ENCODE peak calls at places on chromosomes 12 and 14, in four cellular contexts. L, O, M and G are unnamed samples.

GRCh38 chr12:27002141-27002540 is 12.0 kb downstream of the TM7SF3 start:
- DNase-seq in L (no peak), O (no peak), M (no peak), G (no peak)

GRCh38 chr12:96193725-96194571 is at the start of gene ELK3:
- DNase-seq in L (peak; percentile 77), O (peak; percentile 71), M (peak; percentile 70), G (no peak)

GRCh38 chr12:102917026-102917787 is at the start of gene PAH:
- DNase-seq in L (no peak), O (peak; percentile 50), M (no peak), G (no peak)

GRCh38 chr14:21675566-21675965 is 1.9 kb upstream of the OR4E1 start:
- DNase-seq in L (no peak), O (no peak), M (no peak), G (no peak)

GRCh38 chr12:29799591-29799990 is 15.8 kb upstream of the TMTC1 start:
- DNase-seq in L (no peak), O (no peak), M (peak; percentile 31), G (no peak)

GRCh38 chr12:57522887-57523705 is 472 bp downstream of the MBD6 start:
- DNase-seq in L (peak; percentile 23), O (no peak), M (peak; percentile 54), G (no peak)

GRCh38 chr14:22002860-22003284 is 329.3 kb upstream of the OR4E1 start:
- DNase-seq in L (no peak), O (peak; percentile 79), M (no peak), G (no peak)

GRCh38 chr12:69685810-69686209 is 13.3 kb downstream of the BEST3 start:
- DNase-seq in L (peak; percentile 95), O (no peak), M (peak; percentile 70), G (peak; percentile 15)

GRCh38 chr14:55221968-55222367 is 30.6 kb upstream of the DLGAP5 start:
- DNase-seq in L (peak; percentile 60), O (no peak), M (no peak), G (no peak)

GRCh38 chr14:55153951-55154350 is 24.9 kb downstream of the LGALS3 start:
- DNase-seq in L (no peak), O (no peak), M (no peak), G (no peak)

GRCh38 chr14:22850944-22851790 is 14.8 kb downstream of the MMP14 start:
- DNase-seq in L (peak; percentile 99), O (no peak), M (peak; percentile 98), G (peak; percentile 78)

GRCh38 chr12:12442548-12443071 is 85.7 kb downstream of the BORCS5 start:
- DNase-seq in L (peak; percentile 54), O (no peak), M (peak; percentile 80), G (peak; percentile 54)

GRCh38 chr12:27388650-27389049 is 56.0 kb downstream of the BMAL2 start:
- DNase-seq in L (no peak), O (no peak), M (no peak), G (no peak)

GRCh38 chr12:8593246-8593645 is 19.4 kb downstream of the AICDA start:
- DNase-seq in L (no peak), O (no peak), M (no peak), G (no peak)

GRCh38 chr14:41830679-41831078 is 224.0 kb downstream of the LRFN5 start:
- DNase-seq in L (peak; percentile 60), O (no peak), M (peak; percentile 22), G (no peak)

GRCh38 chr14:61719344-61720301 is 24.3 kb downstream of the HIF1A start:
- DNase-seq in L (no peak), O (no peak), M (no peak), G (no peak)

GRCh38 chr14:58796636-58797429 is 159.1 kb downstream of the DACT1 start:
- DNase-seq in L (peak; percentile 30), O (peak; percentile 28), M (no peak), G (no peak)

GRCh38 chr14:44954750-44955149 is 7.0 kb downstream of the KLHL28 start:
- DNase-seq in L (no peak), O (no peak), M (no peak), G (no peak)
- H3K79me2 ChIP-seq in L (peaks cover 80% of the 10 kb centered on the region), O (peaks cover 88% of the 10 kb centered on the region), M (peaks cover 49% of the 10 kb centered on the region), G (peaks cover 50% of the 10 kb centered on the region)

GRCh38 chr12:53803703-53804102 is 51.9 kb upstream of the CISTR start:
- DNase-seq in L (no peak), O (no peak), M (no peak), G (no peak)
- H3K9me3 ChIP-seq in L (no peaks in the 10 kb centered on the region), O (no peaks in the 10 kb centered on the region), M (no peaks in the 10 kb centered on the region), G (no peaks in the 10 kb centered on the region)

DNA sequence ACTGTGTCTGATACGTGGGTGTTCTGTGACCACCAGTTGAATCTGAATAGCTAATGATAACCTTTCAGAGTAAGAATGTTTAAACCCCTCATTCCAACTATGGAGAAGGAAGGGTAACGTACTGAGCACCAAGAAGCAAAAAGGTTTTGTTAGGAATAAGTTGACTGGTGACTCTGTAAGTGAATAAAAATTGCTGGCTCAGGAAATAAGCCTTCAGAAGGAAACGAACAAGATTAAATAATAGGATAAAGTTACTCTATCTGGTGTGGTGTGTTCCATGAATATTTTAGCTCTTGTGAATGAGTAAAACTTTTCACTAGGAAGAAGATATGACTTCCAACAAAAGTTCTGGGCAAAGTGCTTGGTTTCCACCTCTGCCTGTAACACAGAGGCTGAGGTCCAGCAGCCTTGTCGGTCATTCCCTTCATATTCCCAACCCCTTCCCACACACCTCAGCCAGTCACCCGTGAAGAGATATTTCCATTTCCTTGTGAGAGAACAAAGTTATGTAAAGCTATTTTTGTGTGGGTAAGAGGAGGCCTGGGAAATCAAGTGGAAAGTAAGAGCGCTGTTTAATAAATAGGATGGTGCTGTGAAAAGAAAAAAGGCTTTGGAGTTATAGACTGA is 47.1 kb downstream of the ARF6 start:
- DNase-seq in L (no peak), O (no peak), M (peak; percentile 57), G (no peak)
- H3K4me3 ChIP-seq in L (no peak overlapping the region), O (no peak overlapping the region), M (no peak overlapping the region), G (no peak overlapping the region)

GRCh38 chr12:51960488-51960887 is 9.0 kb downstream of the ACVR1B start:
- DNase-seq in L (no peak), O (no peak), M (no peak), G (no peak)
- H3K79me2 ChIP-seq in L (peaks cover 80% of the 10 kb centered on the region), O (peaks cover 98% of the 10 kb centered on the region), M (peaks cover 10% of the 10 kb centered on the region), G (peaks cover 70% of the 10 kb centered on the region)

DNA sequence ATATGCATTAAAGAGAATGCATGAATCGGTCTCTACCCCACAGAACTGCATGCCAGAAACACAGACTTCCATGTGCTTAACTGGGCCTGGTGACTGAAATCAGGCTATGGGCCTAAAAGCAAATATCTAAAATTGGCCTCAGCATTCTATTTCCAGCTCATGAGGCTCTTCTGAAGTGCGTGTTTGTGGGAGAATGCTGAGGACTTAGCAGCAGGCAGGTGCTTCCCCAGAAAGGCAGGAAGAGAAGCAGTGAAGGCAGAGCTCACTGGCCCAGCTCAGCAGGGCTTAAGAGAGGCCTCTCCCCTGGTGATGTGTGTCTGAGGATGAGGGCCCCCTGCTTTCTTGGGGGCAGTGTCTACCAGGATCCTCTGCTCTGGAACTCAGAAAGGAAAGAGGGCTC is 48.6 kb downstream of the ADGRD1 start:
- DNase-seq in L (no peak), O (no peak), M (no peak), G (no peak)
- H3K9me3 ChIP-seq in L (peaks cover 27% of the 10 kb centered on the region), O (no peaks in the 10 kb centered on the region), M (no peaks in the 10 kb centered on the region), G (no peaks in the 10 kb centered on the region)

DNA sequence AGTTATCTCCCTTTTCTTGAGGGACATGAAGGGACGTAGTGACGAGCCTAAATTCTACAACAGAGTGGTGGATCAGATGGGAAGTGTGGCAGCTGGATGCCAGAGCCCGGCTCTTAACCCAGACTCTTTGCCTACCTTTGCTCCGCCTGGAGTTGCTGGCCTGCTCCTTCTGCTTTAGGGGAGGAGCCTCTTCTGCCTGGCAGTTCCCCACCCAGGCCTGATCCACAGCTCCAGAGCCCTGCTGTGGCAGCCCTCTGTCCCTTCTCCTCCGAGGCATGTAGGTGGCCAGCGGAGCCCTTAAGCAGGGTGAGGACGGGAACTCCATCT is 2.3 kb upstream of the PRPH start:
- DNase-seq in L (no peak), O (no peak), M (no peak), G (no peak)
- H3K4me3 ChIP-seq in L (no peak overlapping the region), O (no peak overlapping the region), M (no peak overlapping the region), G (no peak overlapping the region)

GRCh38 chr14:64715146-64715627 is 11.0 kb downstream of the PLEKHG3 start:
- DNase-seq in L (no peak), O (no peak), M (no peak), G (no peak)
- H3K79me2 ChIP-seq in L (peaks cover 99% of the 10 kb centered on the region), O (peaks cover 98% of the 10 kb centered on the region), M (no peaks in the 10 kb centered on the region), G (peaks cover 95% of the 10 kb centered on the region)

GRCh38 chr14:105817971-105818711 is 291.8 kb downstream of the TMEM121 start:
- DNase-seq in L (no peak), O (no peak), M (no peak), G (no peak)
- H3K9me3 ChIP-seq in L (peaks cover 29% of the 10 kb centered on the region), O (peaks cover 34% of the 10 kb centered on the region), M (no peaks in the 10 kb centered on the region), G (peaks cover 13% of the 10 kb centered on the region)

DNA sequence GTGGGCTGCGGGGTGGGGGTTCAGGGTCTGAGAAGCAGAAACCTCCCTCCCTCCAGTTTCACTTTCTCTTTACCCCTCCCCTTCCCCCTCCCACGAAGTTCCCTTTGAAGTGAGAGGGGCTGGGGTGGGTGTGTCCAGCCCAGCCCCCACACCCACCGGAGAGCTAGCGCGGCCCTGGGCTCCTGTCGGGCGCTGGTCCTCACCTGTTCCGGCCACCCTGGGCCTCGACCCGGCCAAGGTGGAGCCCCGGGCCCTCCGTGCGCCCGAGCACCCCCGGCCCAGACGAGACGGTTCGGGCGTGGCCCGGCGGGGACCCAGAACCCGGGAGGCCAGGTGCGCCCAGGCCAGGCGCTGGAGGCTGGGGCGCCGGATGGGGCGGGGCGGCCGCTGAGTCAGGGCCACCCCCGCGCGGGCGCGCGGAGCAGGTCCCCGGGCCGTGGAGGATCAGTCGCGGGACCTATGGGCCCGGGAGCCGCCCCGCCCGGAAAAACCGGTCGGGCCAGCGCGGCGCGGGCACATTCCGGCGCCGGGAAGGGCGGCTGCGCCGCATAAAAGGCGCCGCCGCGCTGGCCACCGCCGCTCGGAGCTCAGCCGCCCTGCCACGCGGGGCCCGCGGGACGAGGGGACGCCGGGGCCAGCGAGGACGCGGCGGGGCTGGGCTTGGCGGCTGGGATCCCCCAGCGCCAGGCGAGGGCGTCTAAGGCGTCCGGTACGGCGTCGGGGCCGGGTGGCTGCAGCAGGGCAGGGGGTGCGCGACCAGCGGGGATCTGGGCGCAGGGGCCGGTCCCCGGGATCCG is 21.6 kb upstream of the KIF26A start:
- DNase-seq in L (peak; percentile 63), O (peak; percentile 64), M (no peak), G (no peak)
- H3K4me3 ChIP-seq in L (peak overlapping the region; percentile 60), O (peak overlapping the region; percentile 44), M (no peak overlapping the region), G (peak overlapping the region; percentile 61)

DNA sequence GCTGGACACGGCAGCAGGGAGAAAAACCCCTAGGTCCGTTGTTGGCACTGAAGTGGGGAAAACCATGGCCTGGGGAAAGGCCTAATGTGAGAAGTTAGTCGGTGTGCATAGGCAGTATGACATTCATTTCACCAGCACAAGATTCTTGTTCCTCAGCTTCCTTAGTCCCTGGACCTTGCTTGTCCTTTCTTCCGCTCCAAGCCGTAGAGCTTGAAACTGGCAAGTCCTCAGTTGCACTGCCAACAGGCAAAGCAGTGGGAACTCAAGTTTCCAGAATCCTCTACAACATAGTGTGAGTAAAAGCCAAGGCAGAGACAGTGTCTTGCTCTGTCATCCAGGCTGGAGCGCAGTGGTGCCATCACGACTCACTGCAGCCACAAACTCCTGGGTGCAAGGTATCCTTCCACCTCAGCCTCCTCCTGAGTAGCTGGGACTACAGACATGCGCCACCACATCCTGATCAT is 138.5 kb upstream of the AMIGO2 start:
- DNase-seq in L (peak; percentile 16), O (no peak), M (no peak), G (no peak)
- H3K79me2 ChIP-seq in L (no peaks in the 10 kb centered on the region), O (no peaks in the 10 kb centered on the region), M (no peaks in the 10 kb centered on the region), G (no peaks in the 10 kb centered on the region)